ENCODE peak calls at places on chromosomes 16 and 17, in ten cellular contexts. R, H, S, Q, P, V, B, J, W and K are unnamed samples.

GRCh38 chr16:80680839-80681238 is 123.6 kb downstream of the CDYL2 start:
- DNase-seq in R (no peak), H (no peak), S (no peak), Q (no peak), P (no peak), V (no peak), B (no peak), J (no peak), W (no peak), K (no peak)

GRCh38 chr16:67632415-67633172 is 12.3 kb upstream of the CARMIL2 start:
- DNase-seq in R (no peak), H (no peak), S (peak), Q (no peak), P (no peak), V (no peak), B (no peak), J (peak), W (peak), K (no peak)

GRCh38 chr17:42116705-42117396 is 4.3 kb downstream of the KAT2A start:
- DNase-seq in R (peak), H (peak), S (peak), Q (peak), P (peak), V (peak), B (peak), J (peak), W (peak), K (peak)

GRCh38 chr17:43974541-43975315 is 21.0 kb upstream of the PYY start:
- DNase-seq in R (no peak), H (no peak), S (no peak), Q (no peak), P (no peak), V (no peak), B (no peak), J (no peak), W (no peak), K (no peak)

GRCh38 chr16:48536600-48537200 is 73.3 kb downstream of the N4BP1 start:
- DNase-seq in R (peak), H (no peak), S (peak), Q (no peak), P (no peak), V (no peak), B (no peak), J (no peak), W (no peak), K (no peak)

GRCh38 chr16:89828870-89829629 is 775 bp downstream of the SPIRE2 start:
- DNase-seq in R (no peak), H (peak), S (no peak), Q (no peak), P (no peak), V (no peak), B (no peak), J (no peak), W (no peak), K (peak)

GRCh38 chr16:25027781-25028180 is 12.6 kb upstream of the ARHGAP17 start:
- DNase-seq in R (no peak), H (no peak), S (no peak), Q (no peak), P (no peak), V (no peak), B (no peak), J (no peak), W (no peak), K (no peak)

GRCh38 chr16:74492976-74493375 is 71.7 kb upstream of the CLEC18B start:
- DNase-seq in R (no peak), H (no peak), S (no peak), Q (no peak), P (no peak), V (no peak), B (no peak), J (no peak), W (no peak), K (no peak)

GRCh38 chr16:85767569-85767968 is 16.7 kb upstream of the C16orf74 start:
- DNase-seq in R (no peak), H (no peak), S (peak), Q (no peak), P (no peak), V (no peak), B (peak), J (no peak), W (peak), K (no peak)

GRCh38 chr17:16934133-16934795 is 37.7 kb downstream of the TNFRSF13B start:
- DNase-seq in R (no peak), H (no peak), S (no peak), Q (no peak), P (no peak), V (no peak), B (no peak), J (peak), W (no peak), K (no peak)

GRCh38 chr17:3973498-3974137 is 9.4 kb upstream of the ATP2A3 start:
- DNase-seq in R (peak), H (no peak), S (no peak), Q (no peak), P (no peak), V (no peak), B (no peak), J (no peak), W (no peak), K (no peak)

GRCh38 chr17:3974138-3974687 is 10.0 kb upstream of the ATP2A3 start:
- DNase-seq in R (peak), H (no peak), S (no peak), Q (no peak), P (no peak), V (no peak), B (no peak), J (no peak), W (no peak), K (no peak)

GRCh38 chr17:3970668-3971067 is 6.4 kb upstream of the ATP2A3 start:
- DNase-seq in R (no peak), H (no peak), S (no peak), Q (no peak), P (no peak), V (no peak), B (no peak), J (no peak), W (no peak), K (no peak)

GRCh38 chr17:3972931-3973330 is 8.7 kb upstream of the ATP2A3 start:
- DNase-seq in R (peak), H (no peak), S (no peak), Q (no peak), P (no peak), V (no peak), B (no peak), J (no peak), W (no peak), K (no peak)

GRCh38 chr17:3972281-3972731 is 8.1 kb upstream of the ATP2A3 start:
- DNase-seq in R (peak), H (no peak), S (no peak), Q (no peak), P (no peak), V (no peak), B (no peak), J (no peak), W (no peak), K (no peak)
- H3K27ac ChIP-seq in R (no peak), H (no peak), S (no peak), Q (no peak), P (no peak), V (no peak), B (no peak), J (no peak), W (no peak), K (no peak)

DNA sequence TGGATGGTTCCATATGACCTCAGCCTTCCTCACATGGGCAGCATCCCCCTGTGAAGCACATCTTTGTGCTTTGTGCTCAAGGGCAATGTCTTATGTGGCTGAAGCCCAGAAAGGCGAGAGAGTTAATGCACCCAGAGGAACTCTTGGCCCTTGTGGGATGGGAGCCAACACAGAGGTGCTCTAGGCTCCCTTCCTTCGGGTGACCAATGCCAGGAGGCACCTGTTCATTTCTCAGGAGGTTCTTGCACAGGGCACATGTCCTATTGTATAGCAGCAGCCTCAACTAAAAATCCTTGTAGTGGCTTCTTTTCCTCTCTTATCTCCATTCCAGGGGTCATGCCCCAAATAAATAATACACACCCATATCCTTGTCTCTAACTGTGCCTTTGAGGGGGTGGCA is 83.7 kb upstream of the DNAH9 start:
- DNase-seq in R (no peak), H (no peak), S (no peak), Q (no peak), P (no peak), V (no peak), B (no peak), J (no peak), W (no peak), K (no peak)
- H3K27ac ChIP-seq in R (no peak), H (no peak), S (no peak), Q (no peak), P (no peak), V (no peak), B (no peak), J (no peak), W (no peak), K (no peak)

GRCh38 chr16:10934325-10935107 is 7.8 kb downstream of the DEXI start:
- DNase-seq in R (no peak), H (no peak), S (no peak), Q (no peak), P (no peak), V (no peak), B (no peak), J (no peak), W (no peak), K (no peak)
- H3K27ac ChIP-seq in R (peak), H (no peak), S (no peak), Q (peak), P (peak), V (no peak), B (no peak), J (peak), W (no peak), K (no peak)

DNA sequence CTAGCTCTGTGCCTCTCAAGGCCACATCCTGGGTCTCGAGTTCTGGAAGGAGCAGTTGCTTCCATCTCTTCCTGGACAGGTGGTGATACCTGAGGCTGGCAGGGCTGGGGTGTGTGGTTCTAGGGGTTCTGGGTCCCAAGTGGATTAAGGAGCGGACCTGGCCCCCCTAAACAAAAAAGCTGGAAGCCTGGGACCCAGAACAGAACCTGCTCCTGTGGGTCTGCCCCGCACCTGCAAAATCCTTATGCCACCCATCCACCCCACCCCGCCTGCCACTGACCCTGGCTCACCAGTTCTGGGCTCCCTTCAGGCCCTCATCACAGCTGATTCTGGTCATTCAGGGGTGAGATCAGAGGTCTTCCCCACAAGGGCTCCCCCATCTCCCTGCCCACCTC is 44.8 kb downstream of the ADCY7 start:
- DNase-seq in R (peak), H (no peak), S (no peak), Q (no peak), P (no peak), V (no peak), B (no peak), J (no peak), W (no peak), K (no peak)
- H3K27ac ChIP-seq in R (no peak), H (no peak), S (no peak), Q (no peak), P (no peak), V (no peak), B (no peak), J (no peak), W (no peak), K (no peak)

GRCh38 chr16:2122429-2122828 is 13.3 kb downstream of the PKD1 start:
- DNase-seq in R (no peak), H (no peak), S (no peak), Q (no peak), P (no peak), V (no peak), B (no peak), J (no peak), W (no peak), K (no peak)
- H3K27ac ChIP-seq in R (peak), H (no peak), S (peak), Q (peak), P (peak), V (peak), B (no peak), J (peak), W (peak), K (peak)

DNA sequence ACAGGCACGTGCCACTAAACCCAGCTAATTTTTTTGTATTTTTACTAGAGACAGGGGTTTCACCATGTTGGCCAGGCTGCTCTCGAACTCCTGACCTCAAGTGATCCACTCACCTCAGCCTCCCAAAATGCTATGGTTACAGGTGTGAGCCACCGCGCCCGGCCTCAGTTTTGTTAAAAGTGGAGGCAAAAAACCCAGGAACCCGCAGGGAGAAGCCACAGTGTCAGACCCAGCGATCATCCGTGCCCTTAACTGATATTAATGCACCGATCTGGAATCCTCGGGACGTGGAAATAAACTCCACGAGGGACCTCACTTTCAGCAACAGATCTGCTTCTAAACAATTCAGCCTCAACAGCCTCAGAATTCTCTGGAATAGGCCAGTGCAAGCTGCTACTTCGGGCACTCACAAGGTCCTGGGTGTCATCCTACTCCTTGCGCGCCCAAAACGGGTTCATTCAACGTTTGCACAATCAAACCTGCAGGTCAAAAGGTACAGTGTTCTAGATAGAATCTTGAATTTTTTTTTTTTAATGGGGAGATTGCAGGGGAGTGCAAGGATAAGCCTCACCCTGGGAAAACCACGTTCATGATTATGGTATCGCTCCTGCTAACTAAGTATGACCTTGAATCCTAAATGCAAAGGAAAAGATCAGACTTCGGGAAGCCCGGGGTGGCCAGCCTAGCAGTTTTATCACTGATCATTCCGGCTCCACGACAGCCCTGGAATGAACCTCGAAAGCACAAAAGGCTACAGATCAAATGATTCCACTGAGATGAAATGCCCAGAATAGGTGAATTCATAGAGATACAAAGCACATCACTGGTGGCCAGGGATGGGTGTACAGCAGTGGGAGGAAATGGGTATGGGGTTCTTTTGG is 22.4 kb downstream of the LITAF start:
- DNase-seq in R (no peak), H (no peak), S (no peak), Q (no peak), P (no peak), V (no peak), B (no peak), J (no peak), W (no peak), K (no peak)
- H3K27ac ChIP-seq in R (no peak), H (no peak), S (no peak), Q (no peak), P (peak), V (peak), B (no peak), J (peak), W (no peak), K (peak)

GRCh38 chr17:63381101-63381729 is 64.9 kb downstream of the CYB561 start:
- DNase-seq in R (no peak), H (no peak), S (peak), Q (no peak), P (no peak), V (no peak), B (peak), J (no peak), W (peak), K (no peak)

GRCh38 chr17:63376949-63377348 is 69.2 kb downstream of the CYB561 start:
- DNase-seq in R (no peak), H (no peak), S (no peak), Q (no peak), P (no peak), V (no peak), B (no peak), J (no peak), W (no peak), K (no peak)

GRCh38 chr17:63382826-63383225 is 63.3 kb downstream of the CYB561 start:
- DNase-seq in R (no peak), H (no peak), S (peak), Q (no peak), P (no peak), V (no peak), B (peak), J (no peak), W (peak), K (no peak)

GRCh38 chr17:63382136-63382535 is 64.0 kb downstream of the CYB561 start:
- DNase-seq in R (no peak), H (no peak), S (no peak), Q (no peak), P (no peak), V (no peak), B (peak), J (no peak), W (no peak), K (no peak)

DNA sequence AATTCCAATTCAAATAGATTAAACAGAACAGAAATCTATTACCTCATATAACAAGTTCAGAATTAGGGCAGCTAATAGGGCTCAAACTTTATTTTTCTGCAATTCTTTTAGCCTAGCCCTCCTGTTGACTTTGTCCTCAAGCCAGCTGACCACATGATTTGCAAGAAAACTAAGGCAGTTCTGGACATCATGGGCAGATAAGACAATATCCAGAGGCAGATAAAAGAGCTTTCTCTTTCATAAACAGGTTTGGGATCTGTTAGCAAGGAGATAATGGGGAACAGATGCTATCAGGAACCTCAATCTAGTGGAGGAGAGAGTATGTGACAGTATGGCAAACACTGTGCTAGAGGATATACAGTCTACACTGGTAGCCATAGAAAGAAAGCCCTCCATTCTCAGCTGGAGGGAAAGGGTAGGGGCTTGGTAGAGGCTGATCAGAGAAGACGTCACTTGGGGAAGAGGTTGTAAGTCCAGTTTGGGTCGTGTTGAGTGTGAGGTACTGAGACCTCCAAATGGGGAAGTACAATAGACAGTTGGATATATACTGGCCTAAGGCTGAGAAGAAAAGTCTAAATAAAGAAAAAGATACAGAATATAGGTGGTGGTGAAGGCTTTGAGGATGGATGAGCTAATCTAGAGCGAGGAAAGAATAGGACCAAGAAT is 67.6 kb downstream of the CYB561 start:
- DNase-seq in R (no peak), H (no peak), S (no peak), Q (no peak), P (no peak), V (no peak), B (peak), J (no peak), W (no peak), K (no peak)
- H3K27ac ChIP-seq in R (no peak), H (no peak), S (no peak), Q (no peak), P (peak), V (no peak), B (no peak), J (peak), W (no peak), K (no peak)

DNA sequence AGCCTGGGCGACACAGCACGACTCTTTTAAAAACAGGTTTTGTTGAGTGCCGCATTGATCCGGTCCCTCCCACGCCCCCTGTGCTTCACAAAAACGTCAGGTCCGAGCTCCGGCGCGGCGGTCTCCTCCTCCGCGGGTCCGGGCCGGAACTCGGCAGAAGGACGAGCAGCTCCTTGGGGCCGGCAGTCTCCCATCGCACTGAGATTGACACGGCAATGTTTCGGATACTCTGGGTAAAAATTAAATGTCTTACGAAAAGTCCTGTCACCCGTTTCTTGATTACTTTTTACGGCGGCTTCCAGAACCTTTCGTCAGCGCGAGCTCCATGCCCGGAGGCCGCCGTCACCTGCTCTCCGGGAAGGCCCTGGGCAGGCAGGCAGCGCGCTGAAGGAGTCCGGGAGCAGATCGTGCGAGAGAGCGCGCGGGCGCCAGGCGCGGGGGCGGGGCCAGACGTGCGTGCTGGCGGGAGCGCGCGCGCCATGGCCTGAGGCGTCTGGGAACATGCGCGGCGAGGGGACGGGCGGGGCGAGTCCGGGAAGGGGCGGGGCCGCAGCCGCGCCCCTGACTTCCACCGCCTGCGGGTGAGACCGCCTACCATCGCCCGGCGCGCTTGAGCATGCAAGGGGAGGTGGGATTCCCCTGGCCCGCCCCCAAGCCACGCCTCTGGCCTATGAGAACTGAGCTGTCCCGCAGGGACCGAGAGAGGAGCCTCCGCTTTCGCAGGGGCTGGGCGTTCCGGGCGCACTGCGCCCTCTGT is 11.7 kb upstream of the SRL start:
- DNase-seq in R (peak), H (peak), S (peak), Q (peak), P (peak), V (peak), B (peak), J (peak), W (peak), K (peak)
- H3K27ac ChIP-seq in R (peak), H (peak), S (peak), Q (peak), P (peak), V (peak), B (peak), J (peak), W (peak), K (peak)

DNA sequence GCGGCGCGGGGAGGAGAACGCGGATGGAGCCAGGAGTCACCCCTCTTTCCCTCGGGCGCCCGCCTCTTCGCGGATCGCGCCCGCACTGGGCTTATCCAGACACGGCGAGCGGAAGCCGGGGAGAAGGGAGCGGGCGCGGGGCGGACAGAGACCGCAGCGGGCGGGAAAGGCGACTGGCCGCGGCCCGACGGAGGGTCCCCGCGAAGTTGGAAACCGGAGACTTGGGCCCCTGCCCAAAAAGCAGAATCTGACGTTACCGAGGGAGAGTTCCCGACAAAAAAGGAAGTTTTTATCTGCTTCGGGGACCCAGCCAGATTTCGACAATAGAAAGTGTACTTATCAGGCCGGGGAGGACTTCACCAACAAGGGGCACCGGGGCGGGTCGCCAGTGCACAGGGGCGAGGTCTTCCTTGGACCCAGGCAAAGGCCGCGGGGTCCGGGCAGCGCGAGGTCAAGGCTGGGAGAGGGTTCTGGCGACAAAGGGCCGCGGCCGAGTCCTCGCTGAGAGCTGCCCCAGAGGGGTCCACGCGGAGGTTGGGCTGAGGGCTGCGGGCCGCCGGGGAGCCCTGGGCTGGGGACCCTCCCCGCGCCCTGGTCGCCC is 512 bp downstream of the ST6GALNAC2 start:
- DNase-seq in R (no peak), H (no peak), S (no peak), Q (no peak), P (no peak), V (no peak), B (no peak), J (no peak), W (no peak), K (no peak)
- H3K27ac ChIP-seq in R (peak), H (no peak), S (no peak), Q (peak), P (no peak), V (peak), B (no peak), J (peak), W (no peak), K (no peak)